ENCODE peak calls at places on chromosome 12, in nine cellular contexts. One of them, this sample, is unnamed.

GRCh38 chr12:111823891-111824290 is 18.1 kb upstream of the MAPKAPK5 start:
- DNase-seq in WERI-Rb-1: no peak
- DNase-seq in HTR-8/SVneo: no peak
- DNase-seq in SK-N-MC: no peak
- DNase-seq in caudate nucleus: no peak
- DNase-seq in heart left ventricle: no peak
- DNase-seq in T-helper 2 cell: no peak
- DNase-seq in T-helper 9 cell: no peak
- DNase-seq in activated CD8-positive, alpha-beta T cell treated with anti-CD3 and anti-CD28 coated beads, Interleukin-2, amount 10 ng/mL, durations not matched to agents 7 days and 5 days: no peak
- DNase-seq in this sample: no peak

GRCh38 chr12:7021956-7022355 is 3.7 kb upstream of the LPCAT3 start:
- DNase-seq in WERI-Rb-1: no peak
- DNase-seq in T-helper 9 cell: no peak
- DNase-seq in heart left ventricle: no peak
- DNase-seq in caudate nucleus: no peak
- DNase-seq in T-helper 2 cell: no peak
- DNase-seq in activated CD8-positive, alpha-beta T cell treated with anti-CD3 and anti-CD28 coated beads, Interleukin-2, amount 10 ng/mL, durations not matched to agents 7 days and 5 days: no peak
- DNase-seq in SK-N-MC: no peak
- DNase-seq in HTR-8/SVneo: no peak
- DNase-seq in this sample: no peak

GRCh38 chr12:75666980-75667359 is 155.6 kb upstream of the KRR1 start:
- DNase-seq in T-helper 9 cell: no peak
- DNase-seq in T-helper 2 cell: no peak
- DNase-seq in heart left ventricle: no peak
- DNase-seq in HTR-8/SVneo: no peak
- DNase-seq in WERI-Rb-1: no peak
- DNase-seq in caudate nucleus: no peak
- DNase-seq in activated CD8-positive, alpha-beta T cell treated with anti-CD3 and anti-CD28 coated beads, Interleukin-2, amount 10 ng/mL, durations not matched to agents 7 days and 5 days: no peak
- DNase-seq in SK-N-MC: no peak
- DNase-seq in this sample: peak

GRCh38 chr12:6285532-6286306 is 24.8 kb upstream of the PLEKHG6 start:
- DNase-seq in caudate nucleus: no peak
- DNase-seq in HTR-8/SVneo: no peak
- DNase-seq in activated CD8-positive, alpha-beta T cell treated with anti-CD3 and anti-CD28 coated beads, Interleukin-2, amount 10 ng/mL, durations not matched to agents 7 days and 5 days: no peak
- DNase-seq in SK-N-MC: no peak
- DNase-seq in T-helper 2 cell: no peak
- DNase-seq in WERI-Rb-1: no peak
- DNase-seq in heart left ventricle: no peak
- DNase-seq in T-helper 9 cell: no peak
- DNase-seq in this sample: no peak

GRCh38 chr12:132286912-132287311 is 42.5 kb downstream of the GALNT9 start:
- DNase-seq in HTR-8/SVneo: peak
- DNase-seq in T-helper 2 cell: no peak
- DNase-seq in SK-N-MC: no peak
- DNase-seq in activated CD8-positive, alpha-beta T cell treated with anti-CD3 and anti-CD28 coated beads, Interleukin-2, amount 10 ng/mL, durations not matched to agents 7 days and 5 days: no peak
- DNase-seq in T-helper 9 cell: no peak
- DNase-seq in caudate nucleus: no peak
- DNase-seq in WERI-Rb-1: no peak
- DNase-seq in heart left ventricle: peak
- DNase-seq in this sample: no peak

GRCh38 chr12:14905269-14906004 is 19.8 kb upstream of the MGP start:
- DNase-seq in heart left ventricle: no peak
- DNase-seq in WERI-Rb-1: no peak
- DNase-seq in HTR-8/SVneo: no peak
- DNase-seq in caudate nucleus: no peak
- DNase-seq in T-helper 2 cell: no peak
- DNase-seq in activated CD8-positive, alpha-beta T cell treated with anti-CD3 and anti-CD28 coated beads, Interleukin-2, amount 10 ng/mL, durations not matched to agents 7 days and 5 days: no peak
- DNase-seq in SK-N-MC: no peak
- DNase-seq in T-helper 9 cell: no peak
- DNase-seq in this sample: no peak

GRCh38 chr12:57135487-57135886 is 7.2 kb downstream of the LRP1 start:
- DNase-seq in caudate nucleus: no peak
- DNase-seq in HTR-8/SVneo: no peak
- DNase-seq in T-helper 9 cell: no peak
- DNase-seq in T-helper 2 cell: no peak
- DNase-seq in heart left ventricle: no peak
- DNase-seq in SK-N-MC: no peak
- DNase-seq in activated CD8-positive, alpha-beta T cell treated with anti-CD3 and anti-CD28 coated beads, Interleukin-2, amount 10 ng/mL, durations not matched to agents 7 days and 5 days: no peak
- DNase-seq in WERI-Rb-1: no peak
- DNase-seq in this sample: no peak

GRCh38 chr12:4009979-4010704 is 136.9 kb upstream of the PARP11 start:
- DNase-seq in SK-N-MC: no peak
- DNase-seq in WERI-Rb-1: no peak
- DNase-seq in T-helper 9 cell: no peak
- DNase-seq in T-helper 2 cell: no peak
- DNase-seq in heart left ventricle: no peak
- DNase-seq in caudate nucleus: no peak
- DNase-seq in HTR-8/SVneo: no peak
- DNase-seq in activated CD8-positive, alpha-beta T cell treated with anti-CD3 and anti-CD28 coated beads, Interleukin-2, amount 10 ng/mL, durations not matched to agents 7 days and 5 days: no peak
- DNase-seq in this sample: no peak

GRCh38 chr12:21502872-21503271 is 1.3 kb downstream of the GOLT1B start:
- DNase-seq in heart left ventricle: no peak
- DNase-seq in WERI-Rb-1: no peak
- DNase-seq in SK-N-MC: no peak
- DNase-seq in HTR-8/SVneo: no peak
- DNase-seq in T-helper 9 cell: no peak
- DNase-seq in activated CD8-positive, alpha-beta T cell treated with anti-CD3 and anti-CD28 coated beads, Interleukin-2, amount 10 ng/mL, durations not matched to agents 7 days and 5 days: no peak
- DNase-seq in T-helper 2 cell: no peak
- DNase-seq in caudate nucleus: no peak
- DNase-seq in this sample: no peak

GRCh38 chr12:67650127-67650495 is 1.6 kb downstream of the DYRK2 start:
- DNase-seq in T-helper 9 cell: no peak
- DNase-seq in HTR-8/SVneo: no peak
- DNase-seq in activated CD8-positive, alpha-beta T cell treated with anti-CD3 and anti-CD28 coated beads, Interleukin-2, amount 10 ng/mL, durations not matched to agents 7 days and 5 days: no peak
- DNase-seq in WERI-Rb-1: no peak
- DNase-seq in caudate nucleus: no peak
- DNase-seq in T-helper 2 cell: peak
- DNase-seq in heart left ventricle: peak
- DNase-seq in SK-N-MC: no peak
- DNase-seq in this sample: no peak

This sample was measured in occipital lobe.